ENCODE peak calls at places on chromosomes 1 and 21, in eight cellular contexts. M is progenitor cell of endocrine pancreas, F is GM13976, U is cardiac fibroblast, V is psoas muscle, Y is GM12865, E is pancreas, Q is omental fat pad. K is an unnamed sample.

GRCh38 chr1:39167632-39168209 is 36.8 kb upstream of the MACF1 start:
- DNase-seq in M (no peak), F (no peak), U (peak; percentile 65), V (no peak), Y (no peak), E (no peak), Q (no peak), K (peak; percentile 91)

GRCh38 chr1:53826367-53826766 is 11.7 kb downstream of the NDC1 start:
- DNase-seq in M (no peak), F (no peak), U (peak; percentile 52), V (no peak), Y (no peak), E (no peak), Q (no peak), K (peak; percentile 63)

GRCh38 chr1:207831517-207832327 is 79.2 kb downstream of the CD34 start:
- DNase-seq in M (no peak), F (peak; percentile 79), U (no peak), V (peak; percentile 78), Y (peak; percentile 92), E (no peak), Q (no peak), K (peak; percentile 71)

GRCh38 chr21:15978158-15978805 is 248.5 kb downstream of the USP25 start:
- DNase-seq in M (no peak), F (no peak), U (peak; percentile 27), V (no peak), Y (no peak), E (no peak), Q (no peak), K (peak; percentile 67)

GRCh38 chr21:42820513-42821465 is 58.5 kb downstream of the WDR4 start:
- DNase-seq in M (no peak), F (no peak), U (no peak), V (no peak), Y (no peak), E (no peak), Q (no peak), K (no peak)

GRCh38 chr1:27445177-27445936 is 44.6 kb downstream of the WASF2 start:
- DNase-seq in M (no peak), F (peak; percentile 62), U (peak; percentile 29), V (no peak), Y (peak; percentile 85), E (no peak), Q (no peak), K (no peak)

GRCh38 chr1:202677433-202677832 is 32.8 kb downstream of the SYT2 start:
- DNase-seq in M (no peak), F (no peak), U (no peak), V (no peak), Y (no peak), E (no peak), Q (no peak), K (no peak)

GRCh38 chr1:21175324-21175669 is 1.4 kb downstream of the EIF4G3 start:
- DNase-seq in M (no peak), F (no peak), U (peak; percentile 53), V (no peak), Y (peak; percentile 55), E (no peak), Q (no peak), K (peak; percentile 46)

GRCh38 chr1:84834419-84835064 is 58.5 kb downstream of the LPAR3 start:
- DNase-seq in M (no peak), F (no peak), U (peak; percentile 82), V (no peak), Y (no peak), E (no peak), Q (no peak), K (peak; percentile 54)

GRCh38 chr1:158274797-158275196 is 14.9 kb upstream of the CD1C start:
- DNase-seq in M (no peak), F (no peak), U (no peak), V (no peak), Y (peak; percentile 11), E (no peak), Q (no peak), K (no peak)

GRCh38 chr1:46053734-46054133 is 78.7 kb downstream of the PIK3R3 start:
- DNase-seq in M (no peak), F (no peak), U (no peak), V (no peak), Y (no peak), E (no peak), Q (no peak), K (peak; percentile 31)

GRCh38 chr1:61054636-61055035 is 27.7 kb upstream of the NFIA start:
- DNase-seq in M (no peak), F (no peak), U (no peak), V (peak; percentile 57), Y (no peak), E (no peak), Q (no peak), K (no peak)

DNA sequence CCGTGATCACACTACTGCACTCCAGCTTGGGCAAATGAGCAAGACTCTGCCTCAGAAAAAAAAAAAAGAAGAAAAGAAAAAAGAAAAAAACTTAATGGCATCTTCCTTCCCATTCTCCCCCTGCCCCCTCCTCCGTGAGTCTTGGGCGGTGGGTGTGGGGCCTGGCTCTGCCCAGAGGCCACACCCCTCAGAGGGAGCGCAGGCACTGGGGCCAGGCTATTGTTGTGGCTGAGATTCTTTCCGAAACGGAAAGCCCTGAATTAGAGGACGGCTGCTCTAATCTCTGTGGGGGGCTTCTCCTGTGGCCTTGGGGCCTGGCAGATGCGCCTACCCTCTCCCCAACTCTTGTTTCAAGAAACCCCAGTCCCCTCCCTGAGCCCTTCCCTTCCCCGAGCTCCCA is 4.1 kb upstream of the FAM110D start:
- DNase-seq in M (no peak), F (no peak), U (no peak), V (no peak), Y (no peak), E (no peak), Q (no peak), K (no peak)
- TF ChIP-seq CTCF in M (no peak), F (no peak), U (no peak), V (no peak), Y (no peak), E (no peak), Q (no peak), K (no peak)

GRCh38 chr1:169699769-169700168 is 11.7 kb downstream of the SELL start:
- DNase-seq in M (no peak), F (no peak), U (no peak), V (no peak), Y (no peak), E (no peak), Q (no peak), K (no peak)
- TF ChIP-seq CTCF in M (no peak), F (no peak), U (no peak), V (no peak), Y (no peak), E (no peak), Q (no peak), K (no peak)

DNA sequence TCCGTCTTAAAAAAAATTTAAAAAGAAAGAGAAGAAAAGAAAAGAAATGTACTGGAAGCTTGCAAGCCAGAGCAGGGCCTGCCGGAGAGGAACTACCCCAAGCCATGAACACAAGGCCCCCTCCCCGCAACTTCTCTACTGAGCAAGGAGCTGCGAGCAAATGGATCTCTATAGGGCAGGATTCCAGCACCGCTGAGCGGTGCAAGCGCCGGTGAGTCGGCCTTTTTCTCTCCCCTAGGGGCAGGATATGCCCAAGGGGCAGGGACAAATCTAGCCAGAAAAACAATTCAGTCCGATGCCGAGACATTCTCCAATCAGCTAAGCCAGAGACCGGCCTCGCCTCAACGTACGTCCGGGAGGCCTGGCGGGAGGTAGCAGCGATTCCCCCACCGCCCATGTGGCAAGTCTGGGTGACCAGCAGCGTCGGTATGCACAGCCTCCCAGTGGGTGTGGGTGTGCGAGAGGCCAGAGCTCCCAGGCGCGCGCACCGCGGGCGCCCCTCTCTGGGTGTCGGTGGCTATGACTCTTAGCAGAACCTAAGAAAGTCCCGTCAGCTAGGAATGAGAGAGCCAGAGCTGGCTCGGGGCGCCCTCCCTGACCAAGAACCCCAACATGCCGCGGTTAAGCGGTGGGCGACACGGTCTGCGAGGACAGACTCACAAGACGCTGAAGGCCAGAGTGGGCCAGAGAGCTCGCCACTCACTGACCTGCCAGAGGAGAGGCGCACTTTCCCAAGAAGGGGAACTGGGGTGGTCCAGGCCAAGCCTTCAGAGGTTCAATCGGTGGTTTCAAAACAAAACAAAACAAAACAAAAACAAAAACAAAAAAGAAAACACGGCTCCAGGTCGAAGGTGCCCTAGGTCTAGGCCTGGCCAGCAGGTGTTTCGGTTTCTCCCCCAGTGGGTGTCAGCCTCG is 1.9 kb downstream of the CSMD2 start:
- DNase-seq in M (peak; percentile 61), F (peak; percentile 82), U (peak; percentile 70), V (peak; percentile 79), Y (peak; percentile 64), E (peak; percentile 91), Q (peak; percentile 27), K (peak; percentile 69)
- TF ChIP-seq CTCF in M (peak; percentile 77), F (peak; percentile 76), U (peak; percentile 48), V (peak; percentile 30), Y (peak; percentile 69), E (peak; percentile 57), Q (no peak), K (peak; percentile 62)

GRCh38 chr1:200365897-200366426 is 43.9 kb downstream of the ZNF281 start:
- DNase-seq in M (no peak), F (no peak), U (no peak), V (no peak), Y (no peak), E (no peak), Q (no peak), K (no peak)
- TF ChIP-seq CTCF in M (peak; percentile 25), F (no peak), U (peak; percentile 11), V (no peak), Y (peak; percentile 14), E (no peak), Q (no peak), K (no peak)

DNA sequence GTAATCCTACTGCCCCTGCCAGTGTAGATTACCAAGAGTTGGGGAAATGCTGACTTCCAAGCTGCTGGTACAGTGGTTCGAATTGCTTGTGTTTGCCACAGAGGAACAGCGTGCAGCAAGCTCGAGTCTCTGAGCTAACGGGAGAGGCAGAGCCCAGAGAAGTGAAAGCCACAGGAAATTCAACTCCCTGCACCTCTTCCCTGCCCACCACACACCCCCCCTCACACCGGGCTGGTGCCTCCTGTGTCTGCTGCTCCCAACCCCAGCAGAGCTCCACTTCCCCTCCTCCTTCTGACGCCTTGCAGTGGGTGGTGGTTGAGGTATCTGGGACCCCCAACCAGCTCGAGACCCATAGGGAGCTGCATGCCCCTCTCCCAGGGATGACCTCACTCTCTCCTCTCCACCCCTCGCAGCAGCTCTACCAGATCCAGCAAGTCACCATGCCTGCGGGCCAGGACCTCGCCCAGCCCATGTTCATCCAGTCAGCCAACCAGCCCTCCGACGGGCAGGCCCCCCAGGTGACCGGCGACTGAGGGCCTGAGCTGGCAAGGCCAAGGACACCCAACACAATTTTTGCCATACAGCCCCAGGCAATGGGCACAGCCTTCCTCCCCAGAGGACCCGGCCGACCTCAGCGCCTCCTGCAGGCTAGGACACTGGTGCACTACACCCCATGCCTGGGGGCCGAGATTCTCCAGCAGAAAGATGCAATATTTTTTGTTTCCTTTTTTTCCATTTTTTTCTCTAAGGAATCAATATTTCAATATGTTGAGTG is 13.1 kb upstream of the KCNQ4 start:
- DNase-seq in M (no peak), F (no peak), U (no peak), V (no peak), Y (no peak), E (no peak), Q (no peak), K (no peak)
- TF ChIP-seq CTCF in M (peak; percentile 8), F (no peak), U (no peak), V (no peak), Y (no peak), E (no peak), Q (no peak), K (peak; percentile 12)

GRCh38 chr1:218347316-218347712 is 2.2 kb downstream of the TGFB2 start:
- DNase-seq in M (no peak), F (no peak), U (peak; percentile 60), V (peak; percentile 61), Y (no peak), E (no peak), Q (no peak), K (peak; percentile 78)
- TF ChIP-seq CTCF in M (no peak), F (no peak), U (peak; percentile 9), V (no peak), Y (no peak), E (no peak), Q (no peak), K (peak; percentile 8)

K was measured in choroid plexus epithelial cell.